ENCODE peak calls at places on chromosomes 11 and 22, in eight cellular contexts. X, Y, I, K, P, S, V and Q are unnamed samples.

GRCh38 chr11:86068138-86068861 is 584 bp downstream of the PICALM start:
- DNase-seq in X (peak), Y (no peak), I (peak), K (no peak), P (no peak), S (no peak), V (no peak), Q (peak)

GRCh38 chr22:29871684-29872083 is 11.3 kb upstream of the MTMR3 start:
- DNase-seq in X (no peak), Y (no peak), I (peak), K (no peak), P (no peak), S (no peak), V (no peak), Q (no peak)

GRCh38 chr22:22179858-22180257 is 64.7 kb upstream of the VPREB1 start:
- DNase-seq in X (no peak), Y (no peak), I (no peak), K (no peak), P (no peak), S (no peak), V (no peak), Q (no peak)

GRCh38 chr11:131378931-131379330 is 8.5 kb downstream of the NTM start:
- DNase-seq in X (no peak), Y (no peak), I (no peak), K (no peak), P (no peak), S (no peak), V (no peak), Q (no peak)

GRCh38 chr11:65524010-65524746 is 705 bp upstream of the SCYL1 start:
- DNase-seq in X (no peak), Y (no peak), I (no peak), K (no peak), P (no peak), S (no peak), V (peak), Q (no peak)

GRCh38 chr22:44353063-44353440 is 40.3 kb upstream of the SHISAL1 start:
- DNase-seq in X (no peak), Y (no peak), I (no peak), K (no peak), P (no peak), S (no peak), V (peak), Q (no peak)

GRCh38 chr11:66267379-66268209 is 845 bp upstream of the RAB1B start:
- DNase-seq in X (peak), Y (no peak), I (no peak), K (peak), P (peak), S (peak), V (peak), Q (peak)

GRCh38 chr11:111725621-111726020 is 40.6 kb downstream of the PPP2R1B start:
- DNase-seq in X (no peak), Y (no peak), I (no peak), K (no peak), P (no peak), S (no peak), V (no peak), Q (no peak)

GRCh38 chr11:16193897-16194381 is 162.4 kb downstream of the SOX6 start:
- DNase-seq in X (no peak), Y (no peak), I (no peak), K (no peak), P (no peak), S (no peak), V (no peak), Q (no peak)

GRCh38 chr22:37747090-37747714 is 50.4 kb downstream of the TRIOBP start:
- DNase-seq in X (no peak), Y (no peak), I (no peak), K (no peak), P (no peak), S (no peak), V (no peak), Q (no peak)

GRCh38 chr11:43467958-43468357 is 109.2 kb downstream of the TTC17 start:
- DNase-seq in X (no peak), Y (no peak), I (no peak), K (no peak), P (no peak), S (no peak), V (no peak), Q (no peak)

GRCh38 chr11:44140805-44141204 is 45.3 kb downstream of the EXT2 start:
- DNase-seq in X (no peak), Y (no peak), I (no peak), K (no peak), P (no peak), S (no peak), V (no peak), Q (no peak)

GRCh38 chr22:44276706-44277403 is 35.9 kb downstream of the SHISAL1 start:
- DNase-seq in X (no peak), Y (no peak), I (no peak), K (no peak), P (no peak), S (no peak), V (peak), Q (no peak)

GRCh38 chr22:24928322-24928721 is 18.2 kb downstream of the LHFPL7 start:
- DNase-seq in X (no peak), Y (no peak), I (no peak), K (no peak), P (no peak), S (no peak), V (no peak), Q (no peak)

GRCh38 chr11:66268953-66269906 is 791 bp downstream of the RAB1B start:
- DNase-seq in X (peak), Y (peak), I (no peak), K (no peak), P (no peak), S (no peak), V (peak), Q (no peak)

GRCh38 chr22:43289976-43290663 is 53.1 kb downstream of the SCUBE1 start:
- DNase-seq in X (no peak), Y (no peak), I (peak), K (peak), P (no peak), S (no peak), V (no peak), Q (no peak)

GRCh38 chr11:4006946-4007680 is 87.5 kb upstream of the RRM1 start:
- DNase-seq in X (no peak), Y (no peak), I (no peak), K (no peak), P (no peak), S (no peak), V (no peak), Q (no peak)